ENCODE peak calls at places on chromosome 6, in ten cellular contexts. N, S, O, R, F, Z, M, U, A and W are unnamed samples.

GRCh38 chr6:16179970-16180431 is 51.1 kb downstream of the MYLIP start:
- DNase-seq in N (no peak), U (no peak), F (no peak), Z (no peak), O (no peak), M (no peak), A (peak; percentile 28), R (no peak), S (no peak), W (no peak)

GRCh38 chr6:146851837-146852236 is 253.1 kb downstream of the ADGB start:
- DNase-seq in R (no peak), N (peak; percentile 98), S (no peak), Z (peak; percentile 84), U (peak; percentile 69), M (no peak), A (no peak), F (no peak), O (no peak), W (no peak)

GRCh38 chr6:47733879-47734558 is 35.6 kb downstream of the ADGRF4 start:
- DNase-seq in F (no peak), A (no peak), Z (peak; percentile 72), U (no peak), M (no peak), N (no peak), O (no peak), S (peak; percentile 11), R (no peak), W (no peak)

GRCh38 chr6:26284537-26285142 is 80.4 kb upstream of the BTN3A2 start:
- DNase-seq in R (no peak), F (peak; percentile 64), Z (peak; percentile 55), N (peak; percentile 74), S (peak; percentile 48), A (peak; percentile 41), M (no peak), O (no peak), U (no peak), W (peak; percentile 34)

GRCh38 chr6:28353981-28354676 is 4.4 kb downstream of the ZKSCAN3 start:
- DNase-seq in U (no peak), F (peak; percentile 68), S (peak; percentile 59), M (no peak), N (peak; percentile 86), R (no peak), O (no peak), A (no peak), Z (peak; percentile 89), W (no peak)

GRCh38 chr6:131062245-131063027 is 609 bp downstream of the EPB41L2 start:
- DNase-seq in A (no peak), F (peak; percentile 69), R (no peak), M (no peak), U (no peak), O (no peak), S (peak; percentile 40), N (no peak), Z (peak; percentile 18), W (peak; percentile 40)

GRCh38 chr6:105105094-105105493 is 74.7 kb downstream of the POPDC3 start:
- DNase-seq in R (no peak), Z (no peak), M (no peak), F (no peak), S (no peak), A (no peak), O (no peak), N (no peak), U (no peak), W (no peak)

GRCh38 chr6:145756170-145756662 is 20.9 kb upstream of the EPM2A start:
- DNase-seq in Z (peak; percentile 95), M (peak; percentile 41), S (peak; percentile 40), F (no peak), O (no peak), N (peak; percentile 91), R (no peak), A (no peak), U (peak; percentile 88), W (no peak)

GRCh38 chr6:111012143-111012452 is 30.3 kb downstream of the RPF2 start:
- DNase-seq in S (no peak), M (no peak), R (no peak), A (no peak), U (no peak), O (no peak), Z (no peak), N (no peak), F (no peak), W (no peak)

GRCh38 chr6:48389146-48390043 is 278.4 kb upstream of the PTCHD4 start:
- DNase-seq in O (no peak), R (no peak), F (no peak), U (no peak), M (no peak), N (no peak), A (no peak), S (no peak), Z (no peak), W (no peak)

DNA sequence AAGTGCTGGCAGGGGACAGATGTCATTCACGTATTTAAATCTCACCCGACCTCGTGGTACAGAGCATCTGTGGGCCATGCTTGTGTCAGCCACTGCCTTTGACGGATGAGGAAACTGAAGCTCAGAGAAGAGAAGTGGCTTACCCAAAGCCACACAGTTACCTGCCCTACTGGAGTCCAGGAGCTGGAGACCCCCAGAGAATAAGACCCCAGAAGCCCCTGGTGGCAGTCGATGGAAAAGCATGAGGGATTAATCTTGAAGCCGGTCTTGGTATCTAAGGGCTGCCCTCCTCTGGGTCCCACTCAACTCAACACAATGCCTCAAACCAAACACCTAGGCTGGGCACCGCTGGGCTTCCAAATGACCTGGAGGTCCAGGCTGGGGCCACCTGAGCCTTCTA is 83.1 kb downstream of the GRM4 start:
- DNase-seq in M (no peak), Z (no peak), O (no peak), S (no peak), F (no peak), R (no peak), A (no peak), N (no peak), U (no peak), W (no peak)
- TF ChIP-seq CTCF in M (no peak), Z (no peak), O (no peak), S (no peak), F (no peak), R (no peak), A (no peak), N (peak; percentile 11), U (peak; percentile 31), W (no peak)

GRCh38 chr6:34424200-34425131 is 1.4 kb downstream of the RPS10 start:
- DNase-seq in N (no peak), A (no peak), F (no peak), S (no peak), M (no peak), O (no peak), Z (no peak), U (no peak), R (no peak), W (no peak)

GRCh38 chr6:34423254-34423653 is 2.6 kb downstream of the RPS10 start:
- DNase-seq in N (peak; percentile 52), M (no peak), A (no peak), F (no peak), S (no peak), Z (peak; percentile 24), R (no peak), O (no peak), U (no peak), W (no peak)

GRCh38 chr6:34425132-34425497 is 754 bp downstream of the RPS10 start:
- DNase-seq in R (no peak), N (peak; percentile 15), M (no peak), O (no peak), A (no peak), S (no peak), Z (peak; percentile 15), U (no peak), F (no peak), W (no peak)

DNA sequence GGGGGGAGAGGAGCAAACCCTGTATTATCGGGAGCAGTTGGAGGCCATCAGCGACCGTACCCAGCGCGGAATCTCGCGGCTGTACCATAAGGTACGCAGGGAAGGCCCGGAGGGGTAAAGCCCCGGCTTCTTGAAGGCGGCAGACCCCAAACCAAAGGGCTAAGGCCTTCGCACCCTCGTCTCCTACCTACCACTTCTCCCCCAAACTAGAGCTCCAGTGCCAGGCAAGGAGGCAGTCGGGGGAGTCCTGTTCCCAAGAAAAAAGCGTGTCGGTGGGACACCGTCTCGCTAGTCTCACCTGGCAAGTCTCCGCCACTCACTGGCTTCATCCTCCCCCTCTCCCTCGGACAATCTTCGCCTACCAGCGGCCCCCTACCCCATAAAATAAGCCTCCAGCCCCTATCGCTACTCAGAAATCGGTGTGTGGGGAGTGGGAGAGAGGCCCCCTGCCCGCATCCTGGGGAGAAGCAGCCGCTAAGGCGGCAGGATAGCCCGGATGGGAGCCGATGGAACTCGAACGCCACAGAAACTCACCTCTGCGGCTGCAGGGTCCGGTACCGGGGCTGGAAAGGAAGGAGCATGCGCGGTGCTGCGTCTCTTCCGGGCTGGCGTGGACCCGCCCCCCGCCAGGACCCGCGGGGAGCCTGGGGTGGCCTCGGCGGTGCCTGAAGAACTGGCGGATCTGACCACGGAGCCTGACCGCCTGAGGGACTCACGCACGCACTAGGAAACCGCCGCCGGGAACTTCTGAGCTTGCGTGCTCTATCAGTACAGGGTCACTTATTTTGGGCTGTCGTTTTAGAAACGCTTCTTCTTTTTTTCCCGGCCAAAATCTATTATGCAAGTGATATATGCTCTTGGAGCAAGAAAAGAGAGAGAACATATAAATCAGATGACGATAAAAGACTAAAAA is at the start of gene RPS10:
- DNase-seq in M (peak; percentile 86), U (peak; percentile 52), N (peak; percentile 87), S (peak; percentile 93), Z (peak; percentile 90), F (peak; percentile 95), O (peak; percentile 54), A (peak; percentile 89), R (peak; percentile 69), W (peak; percentile 97)
- TF ChIP-seq CTCF in M (no peak), U (no peak), N (no peak), S (no peak), Z (no peak), F (no peak), O (no peak), A (no peak), R (no peak), W (no peak)

DNA sequence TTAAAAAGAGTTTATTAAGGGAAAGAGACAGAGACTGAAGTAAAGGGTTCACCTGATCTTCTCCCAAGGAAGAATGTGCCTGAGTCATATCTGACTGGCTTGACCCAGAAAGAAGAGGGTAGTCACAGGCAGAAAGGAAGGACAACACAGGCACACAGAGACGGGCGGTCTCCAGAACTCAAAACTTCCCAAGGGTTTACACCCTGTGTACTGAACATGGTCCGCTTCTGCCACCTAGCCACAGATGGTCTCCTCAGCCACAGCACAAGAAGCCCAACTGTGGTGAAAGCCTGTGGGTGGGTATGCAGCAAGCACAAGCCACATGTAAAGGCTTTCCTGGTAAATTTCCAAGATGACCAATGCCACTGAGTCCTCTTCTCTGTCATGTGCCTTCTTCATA is 17.2 kb downstream of the UNC5CL start:
- DNase-seq in Z (peak; percentile 76), F (peak; percentile 48), R (no peak), O (no peak), N (peak; percentile 74), M (no peak), A (no peak), S (peak; percentile 25), U (peak; percentile 25), W (no peak)
- TF ChIP-seq CTCF in Z (peak; percentile 44), F (peak; percentile 6), R (no peak), O (no peak), N (no peak), M (no peak), A (no peak), S (peak; percentile 48), U (peak; percentile 54), W (no peak)

DNA sequence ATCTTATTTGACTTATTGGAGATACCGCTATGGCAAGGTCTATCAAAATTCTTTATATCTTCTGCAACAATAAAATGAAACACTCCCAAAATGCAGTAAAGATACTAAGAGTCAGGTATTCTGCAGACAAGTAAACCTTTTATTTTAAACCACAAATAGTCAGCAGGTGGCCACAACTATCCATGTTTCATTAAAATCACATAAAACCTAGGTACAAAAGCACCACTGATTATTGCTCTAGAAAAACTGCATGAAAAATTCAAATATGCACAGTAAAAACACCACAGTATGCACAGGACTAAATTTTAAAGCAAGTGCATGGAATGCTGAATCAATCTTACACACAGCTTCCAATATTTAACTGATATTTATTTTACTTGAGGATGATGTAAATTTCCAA is 33.4 kb downstream of the HMGN3 start:
- DNase-seq in F (no peak), Z (no peak), U (no peak), O (no peak), R (no peak), M (no peak), A (no peak), S (no peak), N (no peak), W (no peak)
- TF ChIP-seq CTCF in F (no peak), Z (no peak), U (no peak), O (no peak), R (no peak), M (no peak), A (no peak), S (no peak), N (no peak), W (no peak)